ENCODE peak calls at places on chromosomes 16 and 17, in ten cellular contexts. D, V, M, R, J, W, N, Y, O and A are unnamed samples.

GRCh38 chr17:78802459-78802858 is 20.4 kb upstream of the CYTH1 start:
- DNase-seq in R (no peak), N (no peak), J (no peak), O (no peak), V (no peak), Y (no peak), D (no peak), M (no peak), W (no peak), A (no peak)

GRCh38 chr16:46830417-46830901 is 521 bp downstream of the C16orf87 start:
- DNase-seq in V (no peak), N (peak; percentile 17), J (no peak), D (peak; percentile 60), O (peak; percentile 10), W (peak; percentile 17), M (peak; percentile 54), Y (no peak), R (no peak), A (no peak)

GRCh38 chr17:1997587-1998425 is 27.3 kb downstream of the RTN4RL1 start:
- DNase-seq in W (no peak), V (peak; percentile 59), D (no peak), N (peak; percentile 59), R (no peak), J (no peak), Y (no peak), O (no peak), M (no peak), A (peak; percentile 78)

GRCh38 chr17:4161179-4161559 is 18.2 kb downstream of the CYB5D2 start:
- DNase-seq in O (no peak), J (no peak), Y (peak; percentile 70), M (no peak), V (no peak), N (peak; percentile 44), R (peak; percentile 89), W (peak; percentile 81), D (no peak), A (peak; percentile 81)

GRCh38 chr16:2194166-2194834 is 2.1 kb downstream of the CASKIN1 start:
- DNase-seq in D (no peak), J (no peak), O (no peak), M (no peak), R (peak; percentile 12), V (peak; percentile 65), N (no peak), Y (no peak), W (no peak), A (no peak)

GRCh38 chr17:2102931-2103398 is 48.1 kb downstream of the HIC1 start:
- DNase-seq in O (no peak), D (no peak), V (no peak), R (no peak), W (peak; percentile 57), N (peak; percentile 4), J (no peak), Y (peak; percentile 93), M (no peak), A (no peak)

GRCh38 chr17:6711081-6711674 is 2.0 kb downstream of the SLC13A5 start:
- DNase-seq in J (no peak), M (no peak), W (no peak), V (no peak), O (no peak), D (peak; percentile 2), R (no peak), Y (no peak), N (no peak), A (peak; percentile 68)

GRCh38 chr17:35297666-35298065 is 54.8 kb downstream of the SLFN5 start:
- DNase-seq in W (no peak), R (no peak), D (no peak), O (no peak), V (no peak), N (no peak), M (no peak), Y (no peak), J (no peak), A (no peak)

GRCh38 chr17:35627417-35627816 is 40.3 kb downstream of the AP2B1 start:
- DNase-seq in O (no peak), W (no peak), R (no peak), D (no peak), N (no peak), J (no peak), Y (no peak), M (no peak), V (no peak), A (no peak)

GRCh38 chr16:84496991-84497390 is 7.5 kb downstream of the MEAK7 start:
- DNase-seq in D (no peak), J (no peak), R (no peak), V (no peak), O (no peak), Y (no peak), M (no peak), W (no peak), N (no peak), A (no peak)

GRCh38 chr17:79814624-79814965 is 17.7 kb upstream of the CBX8 start:
- DNase-seq in V (no peak), M (no peak), N (no peak), O (no peak), R (no peak), W (no peak), J (no peak), Y (no peak), D (no peak), A (no peak)

GRCh38 chr17:75509528-75510258 is 5.6 kb downstream of the CASKIN2 start:
- DNase-seq in J (no peak), V (no peak), M (no peak), N (no peak), R (no peak), Y (no peak), D (no peak), O (no peak), W (no peak), A (no peak)

GRCh38 chr17:50111687-50112655 is 16.8 kb downstream of the PDK2 start:
- DNase-seq in O (no peak), M (no peak), R (no peak), W (no peak), Y (no peak), D (peak; percentile 21), J (no peak), V (peak; percentile 55), N (no peak), A (peak; percentile 53)

GRCh38 chr17:48636177-48637018 is 10.2 kb upstream of the HOXB9 start:
- DNase-seq in D (no peak), M (peak; percentile 89), R (peak; percentile 4), V (peak; percentile 99), O (peak; percentile 47), J (peak; percentile 93), W (peak; percentile 57), Y (no peak), N (no peak), A (no peak)

GRCh38 chr17:41919840-41920579 is 1.3 kb upstream of the ACLY start:
- DNase-seq in D (no peak), N (no peak), V (peak; percentile 13), Y (no peak), O (no peak), W (peak; percentile 66), J (no peak), R (no peak), M (peak; percentile 6), A (no peak)

GRCh38 chr17:78995761-78996451 is 13.7 kb downstream of the CANT1 start:
- DNase-seq in M (no peak), N (peak; percentile 80), O (no peak), D (peak; percentile 39), R (no peak), W (no peak), Y (no peak), V (no peak), J (no peak), A (peak; percentile 75)

GRCh38 chr16:86961133-86961720 is 356.0 kb downstream of the C16orf95 start:
- DNase-seq in N (no peak), D (no peak), J (no peak), W (peak; percentile 43), O (no peak), Y (peak; percentile 72), V (no peak), R (no peak), M (no peak), A (no peak)

GRCh38 chr17:50331085-50331791 is 14.7 kb upstream of the XYLT2 start:
- DNase-seq in Y (peak; percentile 97), M (no peak), R (peak; percentile 78), O (no peak), V (no peak), D (no peak), W (peak; percentile 83), N (no peak), J (no peak), A (no peak)

GRCh38 chr16:72013389-72013788 is 4.8 kb downstream of the DHODH start:
- DNase-seq in W (peak; percentile 52), V (no peak), Y (peak; percentile 42), N (no peak), R (no peak), J (no peak), O (no peak), D (no peak), M (peak; percentile 29), A (peak; percentile 82)

GRCh38 chr16:20242568-20243240 is 84.6 kb downstream of the GP2 start:
- DNase-seq in O (no peak), Y (no peak), W (no peak), J (peak; percentile 6), R (no peak), V (no peak), M (no peak), D (no peak), N (no peak), A (no peak)

GRCh38 chr17:81169870-81170309 is 3.9 kb upstream of the AATK start:
- DNase-seq in O (no peak), Y (no peak), V (no peak), R (no peak), D (no peak), M (no peak), W (no peak), J (no peak), N (no peak), A (no peak)

GRCh38 chr16:86775401-86775985 is 197.1 kb downstream of the FOXL1 start:
- DNase-seq in M (no peak), N (no peak), D (no peak), V (peak; percentile 60), W (no peak), Y (peak; percentile 17), O (no peak), R (no peak), J (no peak), A (no peak)

GRCh38 chr17:57672205-57672632 is 72.9 kb downstream of the CCDC182 start:
- DNase-seq in V (no peak), J (no peak), O (no peak), N (no peak), Y (peak; percentile 57), M (peak; percentile 13), D (no peak), W (peak; percentile 70), R (peak; percentile 27), A (no peak)

GRCh38 chr17:36089888-36090836 is at the start of gene CCL3:
- DNase-seq in D (peak; percentile 24), O (no peak), N (no peak), R (no peak), J (peak; percentile 31), Y (no peak), W (no peak), V (no peak), M (peak; percentile 66), A (no peak)

GRCh38 chr16:3832669-3833068 is 47.8 kb downstream of the CREBBP start:
- DNase-seq in M (no peak), D (no peak), R (no peak), V (no peak), O (no peak), J (no peak), Y (no peak), W (no peak), N (no peak), A (no peak)

GRCh38 chr17:46943218-46943510 is 20.2 kb downstream of the GOSR2 start:
- DNase-seq in V (no peak), R (no peak), Y (no peak), M (no peak), O (no peak), D (no peak), W (no peak), J (no peak), N (no peak), A (no peak)

GRCh38 chr16:84471316-84471715 is 33.1 kb downstream of the MEAK7 start:
- DNase-seq in J (no peak), W (no peak), R (no peak), N (no peak), D (no peak), O (no peak), Y (no peak), M (no peak), V (no peak), A (peak; percentile 12)

GRCh38 chr16:22813223-22813945 is 578 bp upstream of the HS3ST2 start:
- DNase-seq in O (no peak), Y (peak; percentile 2), M (peak; percentile 62), D (peak; percentile 34), J (peak; percentile 48), V (peak; percentile 95), R (no peak), N (no peak), W (peak; percentile 12), A (no peak)